ENCODE peak calls at places on chromosomes 6 and 20, in four cellular contexts. S, I, D and Y are unnamed samples.

GRCh38 chr20:62642666-62643520 is 590 bp downstream of the SLCO4A1 start:
- DNase-seq in S (peak; percentile 27), I (no peak), D (no peak), Y (peak; percentile 58)

GRCh38 chr6:1527098-1527497 is 82.6 kb upstream of the FOXC1 start:
- DNase-seq in S (no peak), I (peak; percentile 66), D (peak; percentile 60), Y (no peak)

GRCh38 chr6:439681-440167 is 48.2 kb downstream of the IRF4 start:
- DNase-seq in S (no peak), I (no peak), D (peak; percentile 22), Y (no peak)

GRCh38 chr20:24462461-24463010 is 6.9 kb upstream of the SYNDIG1 start:
- DNase-seq in S (no peak), I (no peak), D (no peak), Y (no peak)

GRCh38 chr20:58712116-58712822 is 19.7 kb downstream of the NPEPL1 start:
- DNase-seq in S (no peak), I (no peak), D (no peak), Y (no peak)

GRCh38 chr6:165649701-165650137 is 13.3 kb downstream of the PDE10A start:
- DNase-seq in S (no peak), I (peak; percentile 23), D (no peak), Y (no peak)

GRCh38 chr20:12217382-12217781 is 299.7 kb downstream of the BTBD3 start:
- DNase-seq in S (no peak), I (no peak), D (no peak), Y (no peak)

GRCh38 chr6:9484686-9485085 is 930.2 kb downstream of the TFAP2A start:
- DNase-seq in S (no peak), I (no peak), D (peak; percentile 19), Y (no peak)

GRCh38 chr6:7112741-7113313 is 5.1 kb downstream of the RREB1 start:
- DNase-seq in S (no peak), I (peak; percentile 26), D (no peak), Y (peak; percentile 78)

GRCh38 chr6:1767481-1768246 is 157.9 kb downstream of the FOXC1 start:
- DNase-seq in S (no peak), I (peak; percentile 38), D (peak; percentile 77), Y (peak; percentile 14)

GRCh38 chr6:90406142-90406794 is 109.6 kb upstream of the BACH2 start:
- DNase-seq in S (no peak), I (no peak), D (no peak), Y (no peak)

GRCh38 chr6:25835442-25836283 is 3.8 kb upstream of the SLC17A1 start:
- DNase-seq in S (no peak), I (no peak), D (no peak), Y (no peak)

GRCh38 chr6:101178748-101179147 is 214.8 kb upstream of the GRIK2 start:
- DNase-seq in S (no peak), I (no peak), D (no peak), Y (no peak)

GRCh38 chr20:41232971-41233926 is 84.3 kb downstream of the ZHX3 start:
- DNase-seq in S (no peak), I (peak; percentile 76), D (peak; percentile 93), Y (no peak)

GRCh38 chr20:49483706-49484101 is 1.2 kb upstream of the KCNB1 start:
- DNase-seq in S (peak; percentile 16), I (no peak), D (no peak), Y (no peak)

GRCh38 chr6:123074616-123075015 is 78.6 kb downstream of the CLVS2 start:
- DNase-seq in S (no peak), I (no peak), D (no peak), Y (no peak)

GRCh38 chr6:37316071-37316470 is 37.7 kb upstream of the RNF8 start:
- DNase-seq in S (no peak), I (no peak), D (no peak), Y (no peak)

GRCh38 chr20:62657956-62658355 is 15.7 kb downstream of the SLCO4A1 start:
- DNase-seq in S (no peak), I (no peak), D (no peak), Y (no peak)

GRCh38 chr6:46113370-46113769 is 16.4 kb upstream of the ENPP4 start:
- DNase-seq in S (no peak), I (no peak), D (no peak), Y (no peak)

GRCh38 chr20:45593498-45593897 is 14.4 kb upstream of the WFDC8 start:
- DNase-seq in S (no peak), I (no peak), D (no peak), Y (no peak)

GRCh38 chr20:32070282-32070681 is 18.2 kb downstream of the HCK start:
- DNase-seq in S (no peak), I (no peak), D (no peak), Y (no peak)

GRCh38 chr6:15518057-15518456 is 144.8 kb downstream of the DTNBP1 start:
- DNase-seq in S (no peak), I (no peak), D (no peak), Y (no peak)

GRCh38 chr6:166402582-166403277 is 20.0 kb upstream of the MPC1 start:
- DNase-seq in S (no peak), I (peak; percentile 71), D (peak; percentile 29), Y (peak; percentile 73)

GRCh38 chr20:20184149-20184548 is 131.8 kb downstream of the CFAP61 start:
- DNase-seq in S (no peak), I (no peak), D (no peak), Y (no peak)

GRCh38 chr20:2872304-2873009 is 824 bp upstream of the PTPRA start:
- DNase-seq in S (peak; percentile 42), I (peak; percentile 65), D (peak; percentile 59), Y (peak; percentile 18)